ENCODE peak calls at places on chromosomes 4 and X, in four cellular contexts. One of them, this sample, is unnamed.

GRCh38 chr4:2651998-2652397 is 104.1 kb downstream of the TNIP2 start:
- DNase-seq in stimulated activated CD8-positive, alpha-beta memory T cell treated with anti-CD3 and anti-CD28 coated beads, Interleukin-2, amount 100 ng/mL, for 1 hour: no peak
- DNase-seq in iPS-NIHi11: no peak
- DNase-seq in CD8-positive, alpha-beta memory T cell: no peak
- DNase-seq in this sample: no peak

GRCh38 chr4:168648929-168649328 is 152.1 kb downstream of the PALLD start:
- DNase-seq in stimulated activated CD8-positive, alpha-beta memory T cell treated with anti-CD3 and anti-CD28 coated beads, Interleukin-2, amount 100 ng/mL, for 1 hour: no peak
- DNase-seq in iPS-NIHi11: no peak
- DNase-seq in CD8-positive, alpha-beta memory T cell: no peak
- DNase-seq in this sample: no peak

GRCh38 chrX:22171287-22172060 is 101.2 kb upstream of the CBLL2 start:
- DNase-seq in stimulated activated CD8-positive, alpha-beta memory T cell treated with anti-CD3 and anti-CD28 coated beads, Interleukin-2, amount 100 ng/mL, for 1 hour: no peak
- DNase-seq in iPS-NIHi11: peak; percentile 4
- DNase-seq in CD8-positive, alpha-beta memory T cell: no peak
- DNase-seq in this sample: no peak

GRCh38 chr4:30714408-30715031 is 5.6 kb upstream of the PCDH7 start:
- DNase-seq in stimulated activated CD8-positive, alpha-beta memory T cell treated with anti-CD3 and anti-CD28 coated beads, Interleukin-2, amount 100 ng/mL, for 1 hour: no peak
- DNase-seq in iPS-NIHi11: peak; percentile 47
- DNase-seq in CD8-positive, alpha-beta memory T cell: no peak
- DNase-seq in this sample: no peak

GRCh38 chrX:41051303-41051702 is 33.9 kb upstream of the USP9X start:
- DNase-seq in stimulated activated CD8-positive, alpha-beta memory T cell treated with anti-CD3 and anti-CD28 coated beads, Interleukin-2, amount 100 ng/mL, for 1 hour: no peak
- DNase-seq in iPS-NIHi11: no peak
- DNase-seq in CD8-positive, alpha-beta memory T cell: no peak
- DNase-seq in this sample: no peak

GRCh38 chr4:4284827-4285618 is 4.9 kb downstream of the LYAR start:
- DNase-seq in stimulated activated CD8-positive, alpha-beta memory T cell treated with anti-CD3 and anti-CD28 coated beads, Interleukin-2, amount 100 ng/mL, for 1 hour: no peak
- DNase-seq in iPS-NIHi11: no peak
- DNase-seq in CD8-positive, alpha-beta memory T cell: no peak
- DNase-seq in this sample: no peak

GRCh38 chr4:113548303-113548702 is 213.2 kb downstream of the CAMK2D start:
- DNase-seq in stimulated activated CD8-positive, alpha-beta memory T cell treated with anti-CD3 and anti-CD28 coated beads, Interleukin-2, amount 100 ng/mL, for 1 hour: no peak
- DNase-seq in iPS-NIHi11: no peak
- DNase-seq in CD8-positive, alpha-beta memory T cell: no peak
- DNase-seq in this sample: no peak

GRCh38 chr4:139973015-139973414 is 181.0 kb downstream of the MAML3 start:
- DNase-seq in stimulated activated CD8-positive, alpha-beta memory T cell treated with anti-CD3 and anti-CD28 coated beads, Interleukin-2, amount 100 ng/mL, for 1 hour: no peak
- DNase-seq in iPS-NIHi11: peak; percentile 30
- DNase-seq in CD8-positive, alpha-beta memory T cell: no peak
- DNase-seq in this sample: no peak

GRCh38 chr4:150010525-150011126 is 67.6 kb upstream of the DCLK2 start:
- DNase-seq in stimulated activated CD8-positive, alpha-beta memory T cell treated with anti-CD3 and anti-CD28 coated beads, Interleukin-2, amount 100 ng/mL, for 1 hour: no peak
- DNase-seq in iPS-NIHi11: peak; percentile 59
- DNase-seq in CD8-positive, alpha-beta memory T cell: no peak
- DNase-seq in this sample: no peak

GRCh38 chr4:168183717-168184571 is 91.6 kb downstream of the ANXA10 start:
- DNase-seq in stimulated activated CD8-positive, alpha-beta memory T cell treated with anti-CD3 and anti-CD28 coated beads, Interleukin-2, amount 100 ng/mL, for 1 hour: no peak
- DNase-seq in iPS-NIHi11: peak; percentile 35
- DNase-seq in CD8-positive, alpha-beta memory T cell: peak; percentile 2
- DNase-seq in this sample: no peak

GRCh38 chr4:137705171-137705783 is 173.0 kb upstream of the PCDH18 start:
- DNase-seq in stimulated activated CD8-positive, alpha-beta memory T cell treated with anti-CD3 and anti-CD28 coated beads, Interleukin-2, amount 100 ng/mL, for 1 hour: no peak
- DNase-seq in iPS-NIHi11: no peak
- DNase-seq in CD8-positive, alpha-beta memory T cell: no peak
- DNase-seq in this sample: no peak

GRCh38 chr4:113069212-113069892 is 19.9 kb downstream of the ANK2 start:
- DNase-seq in stimulated activated CD8-positive, alpha-beta memory T cell treated with anti-CD3 and anti-CD28 coated beads, Interleukin-2, amount 100 ng/mL, for 1 hour: no peak
- DNase-seq in iPS-NIHi11: no peak
- DNase-seq in CD8-positive, alpha-beta memory T cell: no peak
- DNase-seq in this sample: no peak

GRCh38 chr4:152100378-152101201 is 339.8 kb upstream of the GATB start:
- DNase-seq in stimulated activated CD8-positive, alpha-beta memory T cell treated with anti-CD3 and anti-CD28 coated beads, Interleukin-2, amount 100 ng/mL, for 1 hour: peak; percentile 48
- DNase-seq in iPS-NIHi11: no peak
- DNase-seq in CD8-positive, alpha-beta memory T cell: peak; percentile 92
- DNase-seq in this sample: no peak

GRCh38 chr4:28073860-28074555 is 1213.4 kb downstream of the STIM2 start:
- DNase-seq in stimulated activated CD8-positive, alpha-beta memory T cell treated with anti-CD3 and anti-CD28 coated beads, Interleukin-2, amount 100 ng/mL, for 1 hour: no peak
- DNase-seq in iPS-NIHi11: peak; percentile 50
- DNase-seq in CD8-positive, alpha-beta memory T cell: no peak
- DNase-seq in this sample: no peak

GRCh38 chr4:128854433-128854832 is 44.9 kb downstream of the JADE1 start:
- DNase-seq in stimulated activated CD8-positive, alpha-beta memory T cell treated with anti-CD3 and anti-CD28 coated beads, Interleukin-2, amount 100 ng/mL, for 1 hour: no peak
- DNase-seq in iPS-NIHi11: no peak
- DNase-seq in CD8-positive, alpha-beta memory T cell: peak; percentile 51
- DNase-seq in this sample: no peak

GRCh38 chr4:77827343-77827742 is 8.2 kb upstream of the CNOT6L start:
- DNase-seq in stimulated activated CD8-positive, alpha-beta memory T cell treated with anti-CD3 and anti-CD28 coated beads, Interleukin-2, amount 100 ng/mL, for 1 hour: no peak
- DNase-seq in iPS-NIHi11: no peak
- DNase-seq in CD8-positive, alpha-beta memory T cell: peak; percentile 53
- DNase-seq in this sample: no peak

GRCh38 chrX:109954955-109955354 is 48.0 kb upstream of the TMEM164 start:
- DNase-seq in stimulated activated CD8-positive, alpha-beta memory T cell treated with anti-CD3 and anti-CD28 coated beads, Interleukin-2, amount 100 ng/mL, for 1 hour: no peak
- DNase-seq in iPS-NIHi11: no peak
- DNase-seq in CD8-positive, alpha-beta memory T cell: no peak
- DNase-seq in this sample: no peak

GRCh38 chr4:132180020-132180427 is 969.1 kb upstream of the PCDH10 start:
- DNase-seq in stimulated activated CD8-positive, alpha-beta memory T cell treated with anti-CD3 and anti-CD28 coated beads, Interleukin-2, amount 100 ng/mL, for 1 hour: no peak
- DNase-seq in iPS-NIHi11: no peak
- DNase-seq in CD8-positive, alpha-beta memory T cell: no peak
- DNase-seq in this sample: no peak

GRCh38 chr4:3724319-3725231 is 41.6 kb upstream of the ADRA2C start:
- DNase-seq in stimulated activated CD8-positive, alpha-beta memory T cell treated with anti-CD3 and anti-CD28 coated beads, Interleukin-2, amount 100 ng/mL, for 1 hour: no peak
- DNase-seq in iPS-NIHi11: no peak
- DNase-seq in CD8-positive, alpha-beta memory T cell: no peak
- DNase-seq in this sample: no peak

GRCh38 chr4:52588097-52588496 is 71.0 kb downstream of the USP46 start:
- DNase-seq in stimulated activated CD8-positive, alpha-beta memory T cell treated with anti-CD3 and anti-CD28 coated beads, Interleukin-2, amount 100 ng/mL, for 1 hour: no peak
- DNase-seq in iPS-NIHi11: peak; percentile 69
- DNase-seq in CD8-positive, alpha-beta memory T cell: no peak
- DNase-seq in this sample: no peak

GRCh38 chr4:103050736-103051436 is 25.7 kb downstream of the SLC9B2 start:
- DNase-seq in stimulated activated CD8-positive, alpha-beta memory T cell treated with anti-CD3 and anti-CD28 coated beads, Interleukin-2, amount 100 ng/mL, for 1 hour: no peak
- DNase-seq in iPS-NIHi11: no peak
- DNase-seq in CD8-positive, alpha-beta memory T cell: no peak
- DNase-seq in this sample: no peak

This sample was measured in cerebellar nuclear complex.